ENCODE peak calls at places on chromosomes 5 and 9, in four cellular contexts. One of them, this sample, is unnamed.

GRCh38 chr5:173968154-173968553 is 20.8 kb upstream of the C5orf47 start:
- DNase-seq in left ventricle myocardium inferior: no peak
- DNase-seq in GM18507: no peak
- DNase-seq in NCI-H2029 treated with DMSO at 0.1 percent for 48 hours: no peak
- DNase-seq in this sample: no peak

GRCh38 chr5:134018154-134018985 is 13.6 kb upstream of the VDAC1 start:
- DNase-seq in left ventricle myocardium inferior: no peak
- DNase-seq in GM18507: no peak
- DNase-seq in NCI-H2029 treated with DMSO at 0.1 percent for 48 hours: no peak
- DNase-seq in this sample: no peak

GRCh38 chr9:130177898-130178805 is 5.9 kb downstream of the NCS1 start:
- DNase-seq in left ventricle myocardium inferior: no peak
- DNase-seq in GM18507: no peak
- DNase-seq in NCI-H2029 treated with DMSO at 0.1 percent for 48 hours: no peak
- DNase-seq in this sample: no peak

GRCh38 chr5:72608297-72608696 is 101.1 kb upstream of the ZNF366 start:
- DNase-seq in left ventricle myocardium inferior: peak
- DNase-seq in GM18507: no peak
- DNase-seq in NCI-H2029 treated with DMSO at 0.1 percent for 48 hours: no peak
- DNase-seq in this sample: no peak

GRCh38 chr5:38453921-38454320 is 102.5 kb downstream of the LIFR start:
- DNase-seq in left ventricle myocardium inferior: no peak
- DNase-seq in GM18507: no peak
- DNase-seq in NCI-H2029 treated with DMSO at 0.1 percent for 48 hours: no peak
- DNase-seq in this sample: no peak

GRCh38 chr5:111063709-111064322 is 7.7 kb upstream of the TSLP start:
- DNase-seq in left ventricle myocardium inferior: no peak
- DNase-seq in GM18507: no peak
- DNase-seq in NCI-H2029 treated with DMSO at 0.1 percent for 48 hours: no peak
- DNase-seq in this sample: no peak

GRCh38 chr9:137222190-137223077 is at the start of gene RNF208:
- DNase-seq in left ventricle myocardium inferior: no peak
- DNase-seq in GM18507: no peak
- DNase-seq in NCI-H2029 treated with DMSO at 0.1 percent for 48 hours: no peak
- DNase-seq in this sample: no peak

GRCh38 chr9:13351768-13352386 is 72.4 kb upstream of the MPDZ start:
- DNase-seq in left ventricle myocardium inferior: no peak
- DNase-seq in GM18507: no peak
- DNase-seq in NCI-H2029 treated with DMSO at 0.1 percent for 48 hours: peak
- DNase-seq in this sample: peak

GRCh38 chr9:126788631-126789349 is 16.1 kb upstream of the ZBTB43 start:
- DNase-seq in left ventricle myocardium inferior: no peak
- DNase-seq in GM18507: no peak
- DNase-seq in NCI-H2029 treated with DMSO at 0.1 percent for 48 hours: no peak
- DNase-seq in this sample: no peak

GRCh38 chr5:147509041-147509709 is 693 bp downstream of the DPYSL3 start:
- DNase-seq in left ventricle myocardium inferior: peak
- DNase-seq in GM18507: no peak
- DNase-seq in NCI-H2029 treated with DMSO at 0.1 percent for 48 hours: no peak
- DNase-seq in this sample: no peak

GRCh38 chr9:93082841-93083411 is 13.1 kb upstream of the CARD19 start:
- DNase-seq in left ventricle myocardium inferior: no peak
- DNase-seq in GM18507: no peak
- DNase-seq in NCI-H2029 treated with DMSO at 0.1 percent for 48 hours: no peak
- DNase-seq in this sample: no peak

GRCh38 chr5:14296533-14297331 is 153.6 kb downstream of the TRIO start:
- DNase-seq in left ventricle myocardium inferior: no peak
- DNase-seq in GM18507: no peak
- DNase-seq in NCI-H2029 treated with DMSO at 0.1 percent for 48 hours: peak
- DNase-seq in this sample: no peak

GRCh38 chr5:137734962-137735530 is 843 bp downstream of the KLHL3 start:
- DNase-seq in left ventricle myocardium inferior: peak
- DNase-seq in GM18507: no peak
- DNase-seq in NCI-H2029 treated with DMSO at 0.1 percent for 48 hours: no peak
- DNase-seq in this sample: peak

GRCh38 chr5:99948850-99949249 is 586.3 kb upstream of the FAM174A start:
- DNase-seq in left ventricle myocardium inferior: no peak
- DNase-seq in GM18507: no peak
- DNase-seq in NCI-H2029 treated with DMSO at 0.1 percent for 48 hours: no peak
- DNase-seq in this sample: no peak

GRCh38 chr9:107707419-107707837 is 217.9 kb upstream of the KLF4 start:
- DNase-seq in left ventricle myocardium inferior: no peak
- DNase-seq in GM18507: no peak
- DNase-seq in NCI-H2029 treated with DMSO at 0.1 percent for 48 hours: no peak
- DNase-seq in this sample: peak

GRCh38 chr5:33118761-33119415 is 321.9 kb upstream of the TARS1 start:
- DNase-seq in left ventricle myocardium inferior: no peak
- DNase-seq in GM18507: no peak
- DNase-seq in NCI-H2029 treated with DMSO at 0.1 percent for 48 hours: no peak
- DNase-seq in this sample: no peak

GRCh38 chr9:69671291-69671903 is 774 bp downstream of the APBA1 start:
- DNase-seq in left ventricle myocardium inferior: no peak
- DNase-seq in GM18507: no peak
- DNase-seq in NCI-H2029 treated with DMSO at 0.1 percent for 48 hours: no peak
- DNase-seq in this sample: peak

This sample was measured in adrenal gland.